ENCODE peak calls at places on chromosome 15, in six cellular contexts. E is mesenchymal stem cell, H is IMR-90, A is neuronal stem cell, F is trophoblast cell, M is H1. L is an unnamed sample.

GRCh38 chr15:48962662-48963523 is 826 bp downstream of the SHC4 start:
- DNase-seq in E (peak), A (peak), M (no peak), F (no peak), H (peak), L (peak)

GRCh38 chr15:47715856-47716445 is 1.4 kb upstream of the SEMA6D start:
- DNase-seq in A (peak), E (peak), M (no peak), H (peak), F (no peak), L (no peak)

GRCh38 chr15:28094732-28095521 is 4.2 kb downstream of the OCA2 start:
- DNase-seq in H (no peak), M (no peak), E (no peak), A (no peak), F (no peak), L (peak)

GRCh38 chr15:48652510-48653076 is 7.1 kb upstream of the FBN1 start:
- DNase-seq in A (no peak), E (no peak), M (no peak), H (no peak), F (no peak), L (no peak)

GRCh38 chr15:66760358-66760967 is 58.4 kb downstream of the SMAD6 start:
- DNase-seq in E (no peak), A (no peak), M (no peak), F (no peak), H (no peak), L (no peak)

GRCh38 chr15:101615986-101616848 is 36.0 kb downstream of the TM2D3 start:
- DNase-seq in F (peak), E (peak), H (peak), A (peak), M (peak), L (peak)

GRCh38 chr15:81497226-81497625 is 123.2 kb upstream of the TMC3 start:
- DNase-seq in A (no peak), F (no peak), M (no peak), E (no peak), H (no peak), L (no peak)

GRCh38 chr15:31236184-31237041 is 90.2 kb upstream of the KLF13 start:
- DNase-seq in A (no peak), H (peak), M (no peak), E (peak), F (peak), L (no peak)

GRCh38 chr15:60994842-60995495 is 234.1 kb downstream of the RORA start:
- DNase-seq in H (no peak), M (no peak), F (no peak), A (no peak), E (no peak), L (no peak)

GRCh38 chr15:62641782-62642181 is 400.8 kb upstream of the TPM1 start:
- DNase-seq in M (no peak), H (no peak), E (no peak), F (no peak), A (no peak), L (no peak)

GRCh38 chr15:65311760-65312159 is 7.3 kb downstream of the RNU5B-1 start:
- DNase-seq in M (no peak), F (no peak), A (no peak), H (no peak), E (no peak), L (no peak)

GRCh38 chr15:23039917-23040281 is 530 bp upstream of the TUBGCP5 start:
- DNase-seq in H (no peak), E (no peak), F (no peak), A (no peak), M (no peak), L (no peak)

GRCh38 chr15:59523702-59524101 is 85.7 kb downstream of the FAM81A start:
- DNase-seq in F (no peak), E (no peak), H (no peak), A (no peak), M (no peak), L (no peak)
- H2AFZ ChIP-seq in F (no peak), E (no peak), H (no peak), A (peak), M (no peak), L (no peak)

DNA sequence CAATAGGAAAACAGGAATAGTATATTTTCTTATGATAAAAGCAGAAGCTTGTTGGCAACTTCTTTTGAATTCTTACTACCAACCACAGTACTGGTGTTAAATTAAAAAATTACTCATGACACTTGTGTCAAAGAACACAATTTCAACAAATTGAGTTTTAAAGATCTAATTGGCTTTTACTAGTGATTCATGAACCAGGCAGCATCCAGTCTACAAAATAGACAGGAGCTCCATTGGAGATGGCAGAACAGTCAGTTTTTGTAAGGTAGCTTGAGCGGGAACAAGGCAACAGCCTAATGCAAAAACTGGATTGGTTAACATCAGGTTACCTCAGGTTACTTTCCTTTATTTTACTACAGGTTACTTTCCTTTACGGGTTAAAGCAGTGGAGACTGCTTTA is 181.3 kb upstream of the THBS1 start:
- DNase-seq in M (no peak), F (no peak), H (no peak), A (no peak), E (no peak), L (no peak)
- H3K18ac ChIP-seq in M (no peak), F (no peak), H (no peak), A (no peak), E (no peak), L (no peak)

GRCh38 chr15:69526086-69526485 is 73.5 kb downstream of the RPLP1 start:
- DNase-seq in M (no peak), E (no peak), A (no peak), H (peak), F (no peak), L (peak)
- H4K91ac ChIP-seq in M (no peak), E (peak), A (peak), H (no peak), F (no peak), L (no peak)

DNA sequence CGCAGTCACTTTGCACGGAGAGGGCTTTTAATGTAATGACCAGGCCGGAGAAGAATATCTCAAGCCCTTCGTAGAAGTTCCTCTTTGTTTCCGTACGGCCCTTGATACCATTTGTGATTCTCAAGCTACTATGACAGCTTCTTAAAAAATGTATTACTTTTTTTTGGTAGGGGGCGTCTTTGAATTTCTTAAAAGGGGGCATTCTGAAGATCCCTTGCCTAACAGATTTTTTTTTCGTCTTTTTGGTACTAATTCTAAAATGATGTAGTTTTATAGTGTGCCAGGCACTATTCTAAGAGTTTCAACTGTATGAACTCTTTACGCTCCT is 614.0 kb downstream of the MCTP2 start:
- DNase-seq in M (no peak), F (no peak), A (no peak), E (no peak), H (no peak), L (no peak)
- H2AFZ ChIP-seq in M (no peak), F (peak), A (peak), E (peak), H (no peak), L (no peak)

L was measured in H9.